ENCODE peak calls at places on chromosomes 13 and 19, in eight cellular contexts. V is fibroblast of lung, P is aorta, W is HFF-Myc, Z is A673, L is BE2C, G is ascending aorta, Y is H7. R is an unnamed sample.
A peak's percentile ranks its signal among the peaks of the same experiment; 100 is the strongest.

GRCh38 chr13:80177327-80177726 is 163.6 kb downstream of the SPRY2 start:
- DNase-seq in V (peak; percentile 31), P (no peak), W (no peak), Z (no peak), L (no peak), G (no peak), Y (peak; percentile 12), R (no peak)

GRCh38 chr19:45955905-45956608 is 17.6 kb downstream of the NOVA2 start:
- DNase-seq in V (peak; percentile 94), P (peak; percentile 52), W (no peak), Z (no peak), L (peak; percentile 40), G (no peak), Y (no peak), R (no peak)

GRCh38 chr19:54136086-54136863 is 1.3 kb upstream of the CNOT3 start:
- DNase-seq in V (peak; percentile 7), P (no peak), W (no peak), Z (no peak), L (no peak), G (no peak), Y (no peak), R (peak; percentile 19)

GRCh38 chr13:66305960-66306617 is 924.0 kb downstream of the PCDH9 start:
- DNase-seq in V (no peak), P (no peak), W (no peak), Z (no peak), L (no peak), G (no peak), Y (no peak), R (no peak)

GRCh38 chr19:17075860-17076538 is 422 bp downstream of the MYO9B start:
- DNase-seq in V (peak; percentile 41), P (peak; percentile 83), W (no peak), Z (peak; percentile 42), L (peak; percentile 29), G (no peak), Y (no peak), R (peak; percentile 14)

GRCh38 chr13:67880916-67881315 is 650.8 kb upstream of the PCDH9 start:
- DNase-seq in V (peak; percentile 70), P (no peak), W (no peak), Z (no peak), L (no peak), G (no peak), Y (no peak), R (no peak)

GRCh38 chr19:9913237-9914000 is 22.9 kb downstream of the OLFM2 start:
- DNase-seq in V (no peak), P (no peak), W (no peak), Z (peak; percentile 56), L (no peak), G (no peak), Y (peak; percentile 92), R (no peak)

GRCh38 chr19:15379996-15380647 is 535 bp upstream of the AKAP8 start:
- DNase-seq in V (peak; percentile 46), P (no peak), W (no peak), Z (no peak), L (peak; percentile 69), G (no peak), Y (no peak), R (peak; percentile 42)

GRCh38 chr13:41764558-41764957 is 196.4 kb downstream of the VWA8 start:
- DNase-seq in V (no peak), P (no peak), W (no peak), Z (no peak), L (no peak), G (no peak), Y (no peak), R (no peak)

GRCh38 chr13:95137096-95137495 is 164.2 kb downstream of the ABCC4 start:
- DNase-seq in V (peak; percentile 15), P (no peak), W (no peak), Z (peak; percentile 71), L (no peak), G (no peak), Y (no peak), R (peak; percentile 11)

GRCh38 chr13:33542309-33543088 is 256.9 kb upstream of the STARD13 start:
- DNase-seq in V (peak; percentile 99), P (peak; percentile 99), W (peak; percentile 99), Z (peak; percentile 99), L (peak; percentile 98), G (peak; percentile 96), Y (peak; percentile 88), R (peak; percentile 100)

GRCh38 chr13:33545492-33545891 is 259.9 kb upstream of the STARD13 start:
- DNase-seq in V (no peak), P (no peak), W (no peak), Z (peak; percentile 52), L (no peak), G (no peak), Y (no peak), R (no peak)

GRCh38 chr13:33543089-33543459 is 257.5 kb upstream of the STARD13 start:
- DNase-seq in V (no peak), P (no peak), W (no peak), Z (no peak), L (no peak), G (no peak), Y (peak; percentile 3), R (no peak)

GRCh38 chr13:33543631-33544030 is 258.1 kb upstream of the STARD13 start:
- DNase-seq in V (no peak), P (no peak), W (no peak), Z (peak; percentile 38), L (no peak), G (no peak), Y (no peak), R (no peak)

DNA sequence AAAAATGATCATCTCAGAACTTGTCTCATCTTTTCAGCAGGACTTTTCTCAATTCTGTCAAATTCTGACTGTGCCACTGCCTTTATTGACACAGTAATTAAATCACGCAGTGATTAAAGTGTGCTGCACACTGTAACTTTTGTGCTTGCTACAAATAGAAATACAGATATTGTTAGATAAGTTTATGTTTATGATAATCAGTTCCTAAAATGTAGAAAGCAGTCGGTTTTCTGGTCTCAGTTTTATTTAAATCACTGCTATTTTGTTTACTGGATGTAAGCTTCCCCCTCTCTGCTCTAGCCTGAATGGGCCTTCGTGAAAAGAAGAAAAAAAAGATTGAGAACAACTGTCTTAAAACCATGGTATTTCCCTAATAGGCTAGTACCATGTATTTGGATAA is 258.8 kb upstream of the STARD13 start:
- DNase-seq in V (no peak), P (no peak), W (no peak), Z (no peak), L (no peak), G (no peak), Y (no peak), R (no peak)
- H3K4me3 ChIP-seq in V (no peak overlapping the region), P (no peak overlapping the region), W (no peak overlapping the region), Z (no peak overlapping the region), L (no peak overlapping the region), G (no peak overlapping the region), Y (no peak overlapping the region), R (no peak overlapping the region)

GRCh38 chr13:51222510-51223283 is 499 bp downstream of the FAM124A start:
- DNase-seq in V (peak; percentile 7), P (no peak), W (no peak), Z (peak; percentile 52), L (peak; percentile 49), G (no peak), Y (peak; percentile 54), R (no peak)

GRCh38 chr13:51221674-51222509 is at the start of gene FAM124A:
- DNase-seq in V (peak; percentile 20), P (peak; percentile 87), W (no peak), Z (peak; percentile 71), L (peak; percentile 77), G (no peak), Y (peak; percentile 90), R (peak; percentile 27)

GRCh38 chr13:51218691-51219090 is 3.5 kb upstream of the FAM124A start:
- DNase-seq in V (no peak), P (no peak), W (no peak), Z (no peak), L (peak; percentile 29), G (no peak), Y (no peak), R (no peak)

GRCh38 chr13:51220706-51221105 is 1.5 kb upstream of the FAM124A start:
- DNase-seq in V (peak; percentile 6), P (no peak), W (no peak), Z (no peak), L (no peak), G (no peak), Y (no peak), R (no peak)

DNA sequence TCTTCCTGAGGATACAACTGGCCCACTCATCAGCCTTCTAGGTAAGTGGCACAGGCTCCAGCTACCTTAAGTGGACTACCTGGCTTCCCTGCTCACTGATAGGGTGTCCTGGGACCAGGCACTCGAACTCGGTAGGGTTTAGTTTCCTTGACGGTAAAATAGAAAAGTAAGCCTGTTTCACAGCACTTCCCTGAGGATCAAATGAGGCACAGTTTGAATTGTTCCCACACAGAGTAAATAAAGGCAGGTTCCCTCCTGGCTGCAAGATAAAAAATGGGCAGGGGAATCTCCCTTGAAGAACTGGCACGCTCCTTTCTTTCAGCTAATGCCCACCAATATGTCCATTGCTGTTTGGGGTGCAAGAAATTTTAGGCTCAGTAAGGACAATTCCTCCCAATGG is 1.1 kb upstream of the FAM124A start:
- DNase-seq in V (no peak), P (no peak), W (no peak), Z (no peak), L (no peak), G (no peak), Y (no peak), R (no peak)
- H3K4me3 ChIP-seq in V (no peak overlapping the region), P (no peak overlapping the region), W (no peak overlapping the region), Z (no peak overlapping the region), L (no peak overlapping the region), G (no peak overlapping the region), Y (no peak overlapping the region), R (no peak overlapping the region)

DNA sequence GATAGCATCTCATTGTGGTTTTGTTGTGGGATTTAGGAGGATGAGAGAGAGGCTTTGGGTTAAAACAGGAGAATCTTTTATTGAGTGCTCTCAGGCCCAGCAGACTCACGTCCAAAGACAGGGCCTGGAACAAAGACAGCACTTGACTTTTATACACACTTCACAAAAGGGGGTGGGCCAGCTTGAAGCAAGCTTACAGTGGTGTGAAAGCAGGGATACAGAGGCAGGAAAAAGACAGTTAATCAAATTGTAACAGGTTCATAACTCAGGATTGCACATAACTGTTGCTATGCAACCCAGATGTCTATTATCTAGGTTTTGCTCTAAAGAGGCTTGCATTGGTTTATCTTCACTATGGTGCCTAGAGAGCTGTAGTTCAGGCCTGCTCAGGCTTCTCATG is 42.3 kb upstream of the CEACAM21 start:
- DNase-seq in V (no peak), P (no peak), W (no peak), Z (no peak), L (no peak), G (no peak), Y (no peak), R (no peak)
- H3K4me3 ChIP-seq in V (no peak overlapping the region), P (no peak overlapping the region), W (no peak overlapping the region), Z (no peak overlapping the region), L (no peak overlapping the region), G (no peak overlapping the region), Y (no peak overlapping the region), R (no peak overlapping the region)

DNA sequence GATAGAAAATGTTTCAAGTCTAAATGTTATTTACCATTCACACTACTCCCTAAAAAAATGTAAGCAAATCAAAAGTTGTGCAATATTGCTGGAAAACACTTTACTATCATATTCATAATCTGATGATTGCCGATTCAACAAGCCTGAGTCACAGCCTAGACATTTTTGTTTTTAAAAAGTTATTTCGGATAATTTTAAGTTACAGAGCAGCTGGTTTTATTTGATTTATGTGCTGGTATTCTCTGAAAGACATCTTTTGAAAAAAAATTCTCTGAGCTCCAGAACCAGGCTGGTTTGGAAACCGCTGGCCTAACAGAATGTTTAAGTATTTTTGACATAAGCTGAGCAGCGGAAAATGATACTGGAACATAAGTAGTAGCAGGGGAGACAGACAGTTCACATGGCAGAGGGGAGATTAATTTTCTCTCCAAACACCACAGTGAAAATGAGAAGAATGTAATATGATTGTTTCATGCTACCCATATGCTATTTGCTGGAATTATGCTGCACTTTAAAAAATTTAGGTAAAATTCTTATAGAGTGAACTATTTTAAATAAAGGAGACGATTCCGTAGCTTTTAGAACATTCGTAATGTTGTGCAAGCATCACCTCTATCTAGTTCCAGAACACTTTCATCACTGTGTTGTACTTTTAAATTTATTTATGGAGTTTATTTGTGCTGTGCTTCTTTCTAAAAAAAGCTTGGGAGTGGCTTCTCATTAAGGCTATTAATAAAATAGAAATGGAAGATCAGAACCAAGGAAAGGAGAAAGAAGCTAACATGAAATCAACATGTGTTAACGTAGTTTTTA is 36.0 kb downstream of the TBC1D4 start:
- DNase-seq in V (no peak), P (no peak), W (no peak), Z (no peak), L (no peak), G (no peak), Y (no peak), R (peak; percentile 36)
- H3K4me3 ChIP-seq in V (peak overlapping the region; percentile 51), P (no peak overlapping the region), W (no peak overlapping the region), Z (no peak overlapping the region), L (no peak overlapping the region), G (no peak overlapping the region), Y (no peak overlapping the region), R (peak overlapping the region; percentile 21)

R was measured in fibroblast of mammary gland.